ENCODE peak calls at places on chromosomes 1 and 21, in nine cellular contexts. G, M, A, W, Z, V, T, R and O are unnamed samples.

GRCh38 chr1:218395916-218396315 is 50.8 kb downstream of the TGFB2 start:
- DNase-seq in G (no peak), M (no peak), A (no peak), W (no peak), Z (peak; percentile 35), V (no peak), T (no peak), R (no peak), O (no peak)

GRCh38 chr1:58548381-58548780 is 1.9 kb upstream of the OMA1 start:
- DNase-seq in G (no peak), M (no peak), A (no peak), W (no peak), Z (no peak), V (no peak), T (peak; percentile 24), R (no peak), O (no peak)

GRCh38 chr21:35057428-35057827 is 8.3 kb upstream of the RUNX1 start:
- DNase-seq in G (no peak), M (no peak), A (no peak), W (no peak), Z (no peak), V (no peak), T (no peak), R (no peak), O (no peak)

GRCh38 chr1:156894711-156895407 is 1.3 kb downstream of the PEAR1 start:
- DNase-seq in G (peak; percentile 60), M (no peak), A (no peak), W (no peak), Z (peak; percentile 30), V (peak; percentile 44), T (no peak), R (peak; percentile 48), O (no peak)

GRCh38 chr1:237713886-237714285 is 176.8 kb downstream of the ZP4 start:
- DNase-seq in G (no peak), M (no peak), A (no peak), W (no peak), Z (peak; percentile 2), V (no peak), T (no peak), R (no peak), O (no peak)

GRCh38 chr1:193553562-193553961 is 367.1 kb upstream of the B3GALT2 start:
- DNase-seq in G (no peak), M (no peak), A (no peak), W (no peak), Z (no peak), V (no peak), T (no peak), R (no peak), O (no peak)

GRCh38 chr1:91099746-91100621 is 78.1 kb upstream of the ZNF644 start:
- DNase-seq in G (no peak), M (no peak), A (no peak), W (no peak), Z (no peak), V (no peak), T (no peak), R (no peak), O (no peak)

GRCh38 chr1:28775121-28775942 is 36.6 kb upstream of the OPRD1 start:
- DNase-seq in G (peak; percentile 79), M (peak; percentile 84), A (peak; percentile 53), W (peak; percentile 79), Z (peak; percentile 36), V (peak; percentile 76), T (no peak), R (peak; percentile 50), O (peak; percentile 60)

GRCh38 chr1:150974580-150975478 is at the start of gene CERS2:
- DNase-seq in G (peak; percentile 89), M (peak; percentile 89), A (peak; percentile 73), W (peak; percentile 87), Z (peak; percentile 69), V (peak; percentile 86), T (peak; percentile 52), R (peak; percentile 61), O (peak; percentile 77)

GRCh38 chr1:164641353-164641730 is 82.4 kb downstream of the PBX1 start:
- DNase-seq in G (no peak), M (no peak), A (no peak), W (no peak), Z (peak; percentile 36), V (peak; percentile 92), T (no peak), R (no peak), O (no peak)

DNA sequence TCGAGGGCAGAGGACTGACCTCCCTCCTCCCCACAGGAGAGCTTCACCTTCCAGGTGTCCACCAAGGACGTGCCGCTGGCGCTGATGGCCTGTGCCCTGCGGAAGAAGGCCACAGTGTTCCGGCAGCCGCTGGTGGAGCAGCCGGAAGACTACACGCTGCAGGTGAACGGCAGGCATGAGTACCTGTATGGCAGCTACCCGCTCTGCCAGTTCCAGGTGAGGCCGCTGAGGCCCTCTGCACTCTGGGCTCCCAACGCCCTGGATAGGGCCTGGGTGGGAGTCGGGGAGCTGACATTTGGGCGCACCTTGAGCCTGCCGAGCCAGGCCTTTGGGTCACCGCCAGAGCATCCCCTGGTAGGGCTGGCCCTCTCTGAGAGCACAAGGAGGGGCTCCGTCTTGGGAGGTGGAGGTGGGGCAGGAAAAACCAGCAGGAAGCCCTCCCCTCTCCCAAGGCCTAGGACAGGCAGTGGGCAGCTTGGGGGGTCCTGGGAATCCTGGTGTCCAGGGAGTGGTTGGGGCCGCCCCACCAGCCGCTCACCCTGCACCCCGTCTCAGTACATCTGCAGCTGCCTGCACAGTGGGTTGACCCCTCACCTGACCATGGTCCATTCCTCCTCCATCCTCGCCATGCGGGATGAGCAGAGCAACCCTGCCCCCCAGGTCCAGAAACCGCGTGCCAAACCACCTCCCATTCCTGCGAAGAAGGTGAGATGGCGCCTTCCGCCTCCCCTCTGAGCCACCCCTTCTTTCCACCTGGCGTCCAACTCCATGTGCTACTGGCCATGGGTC is 65.1 kb downstream of the PIK3CD start:
- DNase-seq in G (no peak), M (no peak), A (peak; percentile 42), W (no peak), Z (no peak), V (no peak), T (no peak), R (no peak), O (no peak)
- H3K4me1 ChIP-seq in G (no peaks in the 10 kb centered on the region), M (no peaks in the 10 kb centered on the region), A (peaks cover 61% of the 10 kb centered on the region), W (peaks cover 7% of the 10 kb centered on the region), Z (peaks cover 3% of the 10 kb centered on the region), V (no peaks in the 10 kb centered on the region), T (peaks cover 42% of the 10 kb centered on the region), R (peaks cover 18% of the 10 kb centered on the region), O (no peaks in the 10 kb centered on the region)

DNA sequence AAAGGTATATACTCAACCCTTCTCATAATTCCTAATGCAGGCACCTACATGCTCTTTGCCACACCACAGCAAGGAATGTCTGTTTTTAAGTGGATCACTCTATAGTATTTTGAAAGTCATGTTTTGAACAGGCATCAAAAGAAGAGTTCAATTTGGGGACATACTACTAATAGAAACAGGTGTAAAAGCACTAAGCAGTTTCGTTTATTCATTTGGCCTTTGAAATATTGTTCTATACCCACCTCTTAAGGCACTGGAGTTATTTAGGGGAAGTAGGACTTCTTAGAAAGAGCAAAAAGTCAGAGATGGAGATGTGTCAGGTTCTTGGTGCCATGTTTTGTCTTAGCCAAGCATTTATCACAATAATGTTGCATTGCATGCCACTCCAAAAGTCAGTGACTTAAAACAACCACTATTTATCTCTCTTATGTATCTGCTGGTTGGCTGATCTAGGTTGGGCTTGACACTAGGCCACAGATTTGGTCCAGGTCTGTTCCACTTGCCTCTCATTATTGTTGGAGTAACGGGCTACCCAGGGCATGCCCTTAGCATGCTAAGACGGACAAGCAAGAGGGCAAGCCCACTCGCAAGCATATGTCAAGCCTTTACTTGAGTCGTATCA is 107.5 kb downstream of the RGL1 start:
- DNase-seq in G (no peak), M (no peak), A (no peak), W (no peak), Z (no peak), V (no peak), T (no peak), R (no peak), O (no peak)
- H3K4me3 ChIP-seq in G (no peak overlapping the region), M (no peak overlapping the region), A (no peak overlapping the region), W (no peak overlapping the region), Z (no peak overlapping the region), V (no peak overlapping the region), T (no peak overlapping the region), R (no peak overlapping the region), O (no peak overlapping the region)

GRCh38 chr1:45914836-45915235 is 111.4 kb downstream of the MAST2 start:
- DNase-seq in G (no peak), M (no peak), A (no peak), W (no peak), Z (no peak), V (no peak), T (no peak), R (no peak), O (no peak)

GRCh38 chr1:45911634-45912033 is 108.2 kb downstream of the MAST2 start:
- DNase-seq in G (no peak), M (no peak), A (no peak), W (no peak), Z (no peak), V (no peak), T (no peak), R (no peak), O (no peak)

GRCh38 chr1:45908613-45909140 is 105.3 kb downstream of the MAST2 start:
- DNase-seq in G (no peak), M (no peak), A (no peak), W (no peak), Z (no peak), V (no peak), T (no peak), R (no peak), O (no peak)

GRCh38 chr1:45913925-45914501 is 110.6 kb downstream of the MAST2 start:
- DNase-seq in G (no peak), M (no peak), A (no peak), W (no peak), Z (peak; percentile 14), V (no peak), T (no peak), R (no peak), O (no peak)

GRCh38 chr1:45913183-45913924 is 109.9 kb downstream of the MAST2 start:
- DNase-seq in G (peak; percentile 78), M (no peak), A (no peak), W (no peak), Z (peak; percentile 96), V (peak; percentile 80), T (no peak), R (peak; percentile 5), O (no peak)
- TF ChIP-seq POLR2A in G (no peak), M (no peak), A (peak; percentile 27), W (no peak), Z (no peak), V (peak; percentile 65), T (no peak), R (no peak), O (no peak)

GRCh38 chr1:19457555-19457954 is 27.8 kb downstream of the CAPZB start:
- DNase-seq in G (no peak), M (no peak), A (no peak), W (no peak), Z (no peak), V (no peak), T (no peak), R (no peak), O (no peak)

GRCh38 chr1:19460535-19461351 is 24.6 kb downstream of the CAPZB start:
- DNase-seq in G (no peak), M (no peak), A (no peak), W (no peak), Z (no peak), V (no peak), T (no peak), R (no peak), O (no peak)

GRCh38 chr1:19456915-19457554 is 28.3 kb downstream of the CAPZB start:
- DNase-seq in G (no peak), M (no peak), A (no peak), W (no peak), Z (peak; percentile 41), V (no peak), T (no peak), R (no peak), O (no peak)

GRCh38 chr1:19461352-19461645 is 24.0 kb downstream of the CAPZB start:
- DNase-seq in G (no peak), M (no peak), A (no peak), W (no peak), Z (no peak), V (no peak), T (no peak), R (no peak), O (no peak)

GRCh38 chr1:19458815-19459417 is 26.4 kb downstream of the CAPZB start:
- DNase-seq in G (no peak), M (no peak), A (no peak), W (peak; percentile 79), Z (no peak), V (peak; percentile 59), T (no peak), R (no peak), O (peak; percentile 48)
- H3K4me1 ChIP-seq in G (peaks cover 82% of the 10 kb centered on the region), M (peaks cover 41% of the 10 kb centered on the region), A (peaks cover 29% of the 10 kb centered on the region), W (peaks cover 79% of the 10 kb centered on the region), Z (peaks cover 30% of the 10 kb centered on the region), V (peaks cover 29% of the 10 kb centered on the region), T (peaks cover 9% of the 10 kb centered on the region), R (peaks cover 68% of the 10 kb centered on the region), O (peaks cover 19% of the 10 kb centered on the region)